ENCODE peak calls at places on chromosome 17, in nine cellular contexts. One of them, this sample, is unnamed.
A peak's percentile ranks its signal among the peaks of the same experiment; 100 is the strongest.

GRCh38 chr17:7479389-7480192 is at the start of gene ZBTB4:
- DNase-seq in progenitor cell of endocrine pancreas: peak; percentile 40
- DNase-seq in activated naive CD8-positive, alpha-beta T cell treated with anti-CD3 and anti-CD28 coated beads for 36 hours: peak; percentile 65
- DNase-seq in tibial artery: peak; percentile 57
- DNase-seq in stimulated activated CD4-positive, alpha-beta T cell treated with anti-CD3 and anti-CD28 coated beads, Interleukin-12 subunit alpha, Interleukin-12 subunit beta, amount 100 ng/mL, for 24 hours: peak; percentile 33
- DNase-seq in DMS79: no peak
- DNase-seq in RCC 7860: peak; percentile 14
- DNase-seq in foreskin fibroblast: peak; percentile 74
- DNase-seq in NCI-H524: no peak
- DNase-seq in this sample: peak; percentile 21

GRCh38 chr17:76075364-76076099 is 951 bp downstream of the GALR2 start:
- DNase-seq in RCC 7860: no peak
- DNase-seq in foreskin fibroblast: peak; percentile 44
- DNase-seq in NCI-H524: peak; percentile 48
- DNase-seq in progenitor cell of endocrine pancreas: no peak
- DNase-seq in tibial artery: no peak
- DNase-seq in activated naive CD8-positive, alpha-beta T cell treated with anti-CD3 and anti-CD28 coated beads for 36 hours: no peak
- DNase-seq in DMS79: no peak
- DNase-seq in stimulated activated CD4-positive, alpha-beta T cell treated with anti-CD3 and anti-CD28 coated beads, Interleukin-12 subunit alpha, Interleukin-12 subunit beta, amount 100 ng/mL, for 24 hours: no peak
- DNase-seq in this sample: peak; percentile 19

GRCh38 chr17:16976686-16977550 is 5.0 kb upstream of the TNFRSF13B start:
- DNase-seq in foreskin fibroblast: no peak
- DNase-seq in tibial artery: no peak
- DNase-seq in activated naive CD8-positive, alpha-beta T cell treated with anti-CD3 and anti-CD28 coated beads for 36 hours: no peak
- DNase-seq in progenitor cell of endocrine pancreas: no peak
- DNase-seq in DMS79: no peak
- DNase-seq in RCC 7860: no peak
- DNase-seq in stimulated activated CD4-positive, alpha-beta T cell treated with anti-CD3 and anti-CD28 coated beads, Interleukin-12 subunit alpha, Interleukin-12 subunit beta, amount 100 ng/mL, for 24 hours: no peak
- DNase-seq in NCI-H524: no peak
- DNase-seq in this sample: no peak

GRCh38 chr17:37502009-37502936 is 12.6 kb downstream of the DUSP14 start:
- DNase-seq in RCC 7860: no peak
- DNase-seq in tibial artery: no peak
- DNase-seq in NCI-H524: no peak
- DNase-seq in foreskin fibroblast: no peak
- DNase-seq in stimulated activated CD4-positive, alpha-beta T cell treated with anti-CD3 and anti-CD28 coated beads, Interleukin-12 subunit alpha, Interleukin-12 subunit beta, amount 100 ng/mL, for 24 hours: no peak
- DNase-seq in progenitor cell of endocrine pancreas: no peak
- DNase-seq in activated naive CD8-positive, alpha-beta T cell treated with anti-CD3 and anti-CD28 coated beads for 36 hours: no peak
- DNase-seq in DMS79: no peak
- DNase-seq in this sample: no peak

GRCh38 chr17:77645441-77646430 is 312.8 kb upstream of the TNRC6C start:
- DNase-seq in RCC 7860: no peak
- DNase-seq in foreskin fibroblast: peak; percentile 16
- DNase-seq in progenitor cell of endocrine pancreas: no peak
- DNase-seq in tibial artery: no peak
- DNase-seq in stimulated activated CD4-positive, alpha-beta T cell treated with anti-CD3 and anti-CD28 coated beads, Interleukin-12 subunit alpha, Interleukin-12 subunit beta, amount 100 ng/mL, for 24 hours: peak; percentile 47
- DNase-seq in NCI-H524: peak; percentile 61
- DNase-seq in activated naive CD8-positive, alpha-beta T cell treated with anti-CD3 and anti-CD28 coated beads for 36 hours: peak; percentile 69
- DNase-seq in DMS79: peak; percentile 30
- DNase-seq in this sample: no peak

GRCh38 chr17:540632-541031 is 174.0 kb downstream of the VPS53 start:
- DNase-seq in DMS79: no peak
- DNase-seq in tibial artery: no peak
- DNase-seq in NCI-H524: no peak
- DNase-seq in foreskin fibroblast: no peak
- DNase-seq in stimulated activated CD4-positive, alpha-beta T cell treated with anti-CD3 and anti-CD28 coated beads, Interleukin-12 subunit alpha, Interleukin-12 subunit beta, amount 100 ng/mL, for 24 hours: no peak
- DNase-seq in progenitor cell of endocrine pancreas: no peak
- DNase-seq in RCC 7860: no peak
- DNase-seq in activated naive CD8-positive, alpha-beta T cell treated with anti-CD3 and anti-CD28 coated beads for 36 hours: no peak
- DNase-seq in this sample: no peak

GRCh38 chr17:59361916-59362810 is 30.7 kb downstream of the YPEL2 start:
- DNase-seq in progenitor cell of endocrine pancreas: no peak
- DNase-seq in activated naive CD8-positive, alpha-beta T cell treated with anti-CD3 and anti-CD28 coated beads for 36 hours: peak; percentile 46
- DNase-seq in RCC 7860: peak; percentile 62
- DNase-seq in NCI-H524: no peak
- DNase-seq in tibial artery: no peak
- DNase-seq in DMS79: peak; percentile 18
- DNase-seq in foreskin fibroblast: peak; percentile 92
- DNase-seq in stimulated activated CD4-positive, alpha-beta T cell treated with anti-CD3 and anti-CD28 coated beads, Interleukin-12 subunit alpha, Interleukin-12 subunit beta, amount 100 ng/mL, for 24 hours: no peak
- DNase-seq in this sample: peak; percentile 35

GRCh38 chr17:77092025-77092424 is 48.7 kb upstream of the SEC14L1 start:
- DNase-seq in DMS79: no peak
- DNase-seq in RCC 7860: no peak
- DNase-seq in NCI-H524: no peak
- DNase-seq in tibial artery: no peak
- DNase-seq in progenitor cell of endocrine pancreas: no peak
- DNase-seq in activated naive CD8-positive, alpha-beta T cell treated with anti-CD3 and anti-CD28 coated beads for 36 hours: no peak
- DNase-seq in stimulated activated CD4-positive, alpha-beta T cell treated with anti-CD3 and anti-CD28 coated beads, Interleukin-12 subunit alpha, Interleukin-12 subunit beta, amount 100 ng/mL, for 24 hours: no peak
- DNase-seq in foreskin fibroblast: no peak
- DNase-seq in this sample: no peak

GRCh38 chr17:15263206-15263579 is 1.9 kb downstream of the PMP22 start:
- DNase-seq in stimulated activated CD4-positive, alpha-beta T cell treated with anti-CD3 and anti-CD28 coated beads, Interleukin-12 subunit alpha, Interleukin-12 subunit beta, amount 100 ng/mL, for 24 hours: no peak
- DNase-seq in activated naive CD8-positive, alpha-beta T cell treated with anti-CD3 and anti-CD28 coated beads for 36 hours: no peak
- DNase-seq in NCI-H524: no peak
- DNase-seq in DMS79: no peak
- DNase-seq in progenitor cell of endocrine pancreas: no peak
- DNase-seq in tibial artery: peak; percentile 97
- DNase-seq in RCC 7860: peak; percentile 16
- DNase-seq in foreskin fibroblast: peak; percentile 89
- DNase-seq in this sample: no peak

GRCh38 chr17:80677214-80677756 is 132.6 kb downstream of the RPTOR start:
- DNase-seq in NCI-H524: no peak
- DNase-seq in RCC 7860: no peak
- DNase-seq in foreskin fibroblast: no peak
- DNase-seq in progenitor cell of endocrine pancreas: no peak
- DNase-seq in activated naive CD8-positive, alpha-beta T cell treated with anti-CD3 and anti-CD28 coated beads for 36 hours: no peak
- DNase-seq in DMS79: no peak
- DNase-seq in stimulated activated CD4-positive, alpha-beta T cell treated with anti-CD3 and anti-CD28 coated beads, Interleukin-12 subunit alpha, Interleukin-12 subunit beta, amount 100 ng/mL, for 24 hours: no peak
- DNase-seq in tibial artery: no peak
- DNase-seq in this sample: no peak

GRCh38 chr17:49822829-49823228 is 25.0 kb downstream of the TAC4 start:
- DNase-seq in DMS79: no peak
- DNase-seq in tibial artery: peak; percentile 60
- DNase-seq in RCC 7860: no peak
- DNase-seq in stimulated activated CD4-positive, alpha-beta T cell treated with anti-CD3 and anti-CD28 coated beads, Interleukin-12 subunit alpha, Interleukin-12 subunit beta, amount 100 ng/mL, for 24 hours: no peak
- DNase-seq in progenitor cell of endocrine pancreas: no peak
- DNase-seq in foreskin fibroblast: peak; percentile 88
- DNase-seq in NCI-H524: no peak
- DNase-seq in activated naive CD8-positive, alpha-beta T cell treated with anti-CD3 and anti-CD28 coated beads for 36 hours: no peak
- DNase-seq in this sample: no peak

GRCh38 chr17:846901-847777 is 65.0 kb downstream of the MRM3 start:
- DNase-seq in DMS79: no peak
- DNase-seq in tibial artery: no peak
- DNase-seq in stimulated activated CD4-positive, alpha-beta T cell treated with anti-CD3 and anti-CD28 coated beads, Interleukin-12 subunit alpha, Interleukin-12 subunit beta, amount 100 ng/mL, for 24 hours: no peak
- DNase-seq in NCI-H524: no peak
- DNase-seq in activated naive CD8-positive, alpha-beta T cell treated with anti-CD3 and anti-CD28 coated beads for 36 hours: no peak
- DNase-seq in RCC 7860: no peak
- DNase-seq in foreskin fibroblast: no peak
- DNase-seq in progenitor cell of endocrine pancreas: no peak
- DNase-seq in this sample: no peak

GRCh38 chr17:7857724-7858486 is at the start of gene CYB5D1:
- DNase-seq in foreskin fibroblast: peak; percentile 96
- DNase-seq in progenitor cell of endocrine pancreas: no peak
- DNase-seq in DMS79: peak; percentile 88
- DNase-seq in tibial artery: peak; percentile 96
- DNase-seq in RCC 7860: peak; percentile 84
- DNase-seq in NCI-H524: peak; percentile 69
- DNase-seq in activated naive CD8-positive, alpha-beta T cell treated with anti-CD3 and anti-CD28 coated beads for 36 hours: peak; percentile 85
- DNase-seq in stimulated activated CD4-positive, alpha-beta T cell treated with anti-CD3 and anti-CD28 coated beads, Interleukin-12 subunit alpha, Interleukin-12 subunit beta, amount 100 ng/mL, for 24 hours: peak; percentile 84
- DNase-seq in this sample: peak; percentile 98

GRCh38 chr17:8726477-8726876 is 18.2 kb downstream of the CCDC42 start:
- DNase-seq in DMS79: no peak
- DNase-seq in activated naive CD8-positive, alpha-beta T cell treated with anti-CD3 and anti-CD28 coated beads for 36 hours: no peak
- DNase-seq in RCC 7860: no peak
- DNase-seq in progenitor cell of endocrine pancreas: no peak
- DNase-seq in stimulated activated CD4-positive, alpha-beta T cell treated with anti-CD3 and anti-CD28 coated beads, Interleukin-12 subunit alpha, Interleukin-12 subunit beta, amount 100 ng/mL, for 24 hours: no peak
- DNase-seq in foreskin fibroblast: no peak
- DNase-seq in tibial artery: no peak
- DNase-seq in NCI-H524: no peak
- DNase-seq in this sample: no peak

GRCh38 chr17:75406222-75406615 is 741 bp upstream of the GRB2 start:
- DNase-seq in foreskin fibroblast: peak; percentile 43
- DNase-seq in activated naive CD8-positive, alpha-beta T cell treated with anti-CD3 and anti-CD28 coated beads for 36 hours: no peak
- DNase-seq in RCC 7860: no peak
- DNase-seq in tibial artery: no peak
- DNase-seq in DMS79: no peak
- DNase-seq in progenitor cell of endocrine pancreas: no peak
- DNase-seq in stimulated activated CD4-positive, alpha-beta T cell treated with anti-CD3 and anti-CD28 coated beads, Interleukin-12 subunit alpha, Interleukin-12 subunit beta, amount 100 ng/mL, for 24 hours: no peak
- DNase-seq in NCI-H524: peak; percentile 41
- DNase-seq in this sample: no peak

GRCh38 chr17:27601069-27601974 is 29.7 kb upstream of the LGALS9 start:
- DNase-seq in stimulated activated CD4-positive, alpha-beta T cell treated with anti-CD3 and anti-CD28 coated beads, Interleukin-12 subunit alpha, Interleukin-12 subunit beta, amount 100 ng/mL, for 24 hours: peak; percentile 86
- DNase-seq in NCI-H524: peak; percentile 70
- DNase-seq in DMS79: peak; percentile 32
- DNase-seq in RCC 7860: peak; percentile 23
- DNase-seq in foreskin fibroblast: peak; percentile 86
- DNase-seq in tibial artery: peak; percentile 89
- DNase-seq in progenitor cell of endocrine pancreas: peak; percentile 83
- DNase-seq in activated naive CD8-positive, alpha-beta T cell treated with anti-CD3 and anti-CD28 coated beads for 36 hours: peak; percentile 71
- DNase-seq in this sample: peak; percentile 76

GRCh38 chr17:39212200-39212810 is 12.2 kb downstream of the RPL19 start:
- DNase-seq in NCI-H524: no peak
- DNase-seq in progenitor cell of endocrine pancreas: no peak
- DNase-seq in stimulated activated CD4-positive, alpha-beta T cell treated with anti-CD3 and anti-CD28 coated beads, Interleukin-12 subunit alpha, Interleukin-12 subunit beta, amount 100 ng/mL, for 24 hours: no peak
- DNase-seq in foreskin fibroblast: no peak
- DNase-seq in activated naive CD8-positive, alpha-beta T cell treated with anti-CD3 and anti-CD28 coated beads for 36 hours: no peak
- DNase-seq in tibial artery: peak; percentile 49
- DNase-seq in DMS79: no peak
- DNase-seq in RCC 7860: no peak
- DNase-seq in this sample: no peak

GRCh38 chr17:51164911-51165679 is 1.1 kb upstream of the NME2 start:
- DNase-seq in foreskin fibroblast: no peak
- DNase-seq in NCI-H524: peak; percentile 85
- DNase-seq in activated naive CD8-positive, alpha-beta T cell treated with anti-CD3 and anti-CD28 coated beads for 36 hours: no peak
- DNase-seq in RCC 7860: no peak
- DNase-seq in tibial artery: no peak
- DNase-seq in progenitor cell of endocrine pancreas: no peak
- DNase-seq in DMS79: peak; percentile 8
- DNase-seq in stimulated activated CD4-positive, alpha-beta T cell treated with anti-CD3 and anti-CD28 coated beads, Interleukin-12 subunit alpha, Interleukin-12 subunit beta, amount 100 ng/mL, for 24 hours: no peak
- DNase-seq in this sample: no peak

GRCh38 chr17:60390881-60391418 is 983 bp downstream of the USP32 start:
- DNase-seq in foreskin fibroblast: peak; percentile 67
- DNase-seq in progenitor cell of endocrine pancreas: no peak
- DNase-seq in RCC 7860: no peak
- DNase-seq in DMS79: no peak
- DNase-seq in NCI-H524: peak; percentile 60
- DNase-seq in tibial artery: peak; percentile 28
- DNase-seq in stimulated activated CD4-positive, alpha-beta T cell treated with anti-CD3 and anti-CD28 coated beads, Interleukin-12 subunit alpha, Interleukin-12 subunit beta, amount 100 ng/mL, for 24 hours: peak; percentile 15
- DNase-seq in activated naive CD8-positive, alpha-beta T cell treated with anti-CD3 and anti-CD28 coated beads for 36 hours: peak; percentile 3
- DNase-seq in this sample: peak; percentile 24

GRCh38 chr17:4116516-4116915 is 26.3 kb downstream of the ZZEF1 start:
- DNase-seq in NCI-H524: no peak
- DNase-seq in tibial artery: no peak
- DNase-seq in foreskin fibroblast: no peak
- DNase-seq in stimulated activated CD4-positive, alpha-beta T cell treated with anti-CD3 and anti-CD28 coated beads, Interleukin-12 subunit alpha, Interleukin-12 subunit beta, amount 100 ng/mL, for 24 hours: no peak
- DNase-seq in DMS79: no peak
- DNase-seq in progenitor cell of endocrine pancreas: no peak
- DNase-seq in activated naive CD8-positive, alpha-beta T cell treated with anti-CD3 and anti-CD28 coated beads for 36 hours: no peak
- DNase-seq in RCC 7860: no peak
- DNase-seq in this sample: no peak

GRCh38 chr17:79741751-79742588 is 11.2 kb downstream of the ENPP7 start:
- DNase-seq in tibial artery: peak; percentile 53
- DNase-seq in activated naive CD8-positive, alpha-beta T cell treated with anti-CD3 and anti-CD28 coated beads for 36 hours: peak; percentile 76
- DNase-seq in RCC 7860: peak; percentile 15
- DNase-seq in foreskin fibroblast: peak; percentile 70
- DNase-seq in stimulated activated CD4-positive, alpha-beta T cell treated with anti-CD3 and anti-CD28 coated beads, Interleukin-12 subunit alpha, Interleukin-12 subunit beta, amount 100 ng/mL, for 24 hours: peak; percentile 56
- DNase-seq in DMS79: peak; percentile 28
- DNase-seq in NCI-H524: peak; percentile 75
- DNase-seq in progenitor cell of endocrine pancreas: peak; percentile 97
- DNase-seq in this sample: peak; percentile 51

GRCh38 chr17:83124871-83125514 is 45.6 kb downstream of the METRNL start:
- DNase-seq in activated naive CD8-positive, alpha-beta T cell treated with anti-CD3 and anti-CD28 coated beads for 36 hours: no peak
- DNase-seq in NCI-H524: no peak
- DNase-seq in stimulated activated CD4-positive, alpha-beta T cell treated with anti-CD3 and anti-CD28 coated beads, Interleukin-12 subunit alpha, Interleukin-12 subunit beta, amount 100 ng/mL, for 24 hours: no peak
- DNase-seq in tibial artery: no peak
- DNase-seq in RCC 7860: no peak
- DNase-seq in foreskin fibroblast: no peak
- DNase-seq in DMS79: no peak
- DNase-seq in progenitor cell of endocrine pancreas: no peak
- DNase-seq in this sample: no peak

GRCh38 chr17:64983708-64984107 is 64.4 kb upstream of the LRRC37A3 start:
- DNase-seq in NCI-H524: no peak
- DNase-seq in activated naive CD8-positive, alpha-beta T cell treated with anti-CD3 and anti-CD28 coated beads for 36 hours: no peak
- DNase-seq in DMS79: no peak
- DNase-seq in tibial artery: no peak
- DNase-seq in foreskin fibroblast: no peak
- DNase-seq in RCC 7860: no peak
- DNase-seq in stimulated activated CD4-positive, alpha-beta T cell treated with anti-CD3 and anti-CD28 coated beads, Interleukin-12 subunit alpha, Interleukin-12 subunit beta, amount 100 ng/mL, for 24 hours: no peak
- DNase-seq in progenitor cell of endocrine pancreas: no peak
- DNase-seq in this sample: no peak